ENCODE peak calls at places on chromosomes 13 and 19, in eight cellular contexts. U is lower leg skin; C is erythroblast; Y is epithelial cell of prostate; N is head of caudate nucleus; R is central memory CD4-positive, alpha-beta T cell; V is left colon; X is neural crest cell. Z is an unnamed sample.

GRCh38 chr19:48490980-48491792 is 20.4 kb downstream of the LMTK3 start:
- DNase-seq in V (peak), U (no peak), C (no peak), Y (no peak), R (peak), X (no peak), N (no peak), Z (no peak)

GRCh38 chr13:92224052-92224821 is 825.8 kb downstream of the GPC5 start:
- DNase-seq in X (no peak), Y (no peak), V (no peak), N (no peak), C (no peak), R (no peak), U (no peak), Z (no peak)

GRCh38 chr19:15022752-15023151 is 26.5 kb upstream of the CASP14 start:
- DNase-seq in R (no peak), N (no peak), X (no peak), C (no peak), Y (no peak), U (no peak), V (no peak), Z (no peak)

GRCh38 chr13:23567792-23568480 is 2.3 kb upstream of the TNFRSF19 start:
- DNase-seq in R (no peak), U (no peak), C (peak), Y (no peak), V (no peak), X (peak), N (no peak), Z (no peak)

GRCh38 chr13:77207943-77208342 is 119.0 kb downstream of the MYCBP2 start:
- DNase-seq in R (no peak), C (no peak), Y (no peak), X (no peak), V (no peak), N (no peak), U (no peak), Z (no peak)

GRCh38 chr13:73722120-73722519 is 412.1 kb downstream of the KLF12 start:
- DNase-seq in Y (peak), R (no peak), C (no peak), N (no peak), U (no peak), X (no peak), V (no peak), Z (no peak)

GRCh38 chr19:6423499-6424189 is 967 bp downstream of the KHSRP start:
- DNase-seq in X (peak), V (peak), Y (peak), R (no peak), N (no peak), C (peak), U (peak), Z (no peak)

GRCh38 chr13:23707674-23708073 is 137.5 kb downstream of the TNFRSF19 start:
- DNase-seq in N (no peak), V (no peak), Y (no peak), C (peak), R (no peak), U (no peak), X (no peak), Z (no peak)

GRCh38 chr13:44819245-44819644 is 170.0 kb downstream of the NUFIP1 start:
- DNase-seq in N (no peak), U (no peak), C (no peak), R (no peak), Y (peak), V (no peak), X (no peak), Z (no peak)

GRCh38 chr13:46468570-46468969 is 81.5 kb upstream of the RUBCNL start:
- DNase-seq in Y (no peak), N (no peak), U (no peak), R (no peak), C (no peak), V (no peak), X (no peak), Z (no peak)

GRCh38 chr19:16324384-16325160 is at the start of gene KLF2:
- DNase-seq in C (peak), Y (no peak), V (peak), N (peak), R (peak), X (peak), U (peak), Z (peak)

GRCh38 chr13:107807306-107808073 is 407.8 kb downstream of the LIG4 start:
- DNase-seq in R (no peak), C (no peak), N (no peak), X (no peak), Y (no peak), U (no peak), V (no peak), Z (no peak)

GRCh38 chr19:37999309-38000213 is 92.6 kb downstream of the SIPA1L3 start:
- DNase-seq in X (no peak), N (no peak), V (no peak), Y (no peak), R (no peak), U (no peak), C (no peak), Z (no peak)

GRCh38 chr19:46408611-46409039 is 4.7 kb downstream of the CCDC8 start:
- DNase-seq in V (peak), U (no peak), X (no peak), Y (no peak), C (no peak), R (no peak), N (no peak), Z (peak)

GRCh38 chr13:97951376-97951775 is 2.1 kb upstream of the IPO5 start:
- DNase-seq in C (no peak), X (no peak), N (no peak), R (no peak), Y (no peak), U (peak), V (no peak), Z (no peak)

GRCh38 chr13:63737418-63737817 is 2321.8 kb upstream of the PCDH20 start:
- DNase-seq in V (no peak), N (no peak), C (no peak), Y (no peak), R (no peak), X (no peak), U (no peak), Z (no peak)

GRCh38 chr13:97395437-97396136 is 38.4 kb upstream of the RAP2A start:
- DNase-seq in N (no peak), R (no peak), U (no peak), V (no peak), Y (no peak), X (no peak), C (no peak), Z (no peak)

GRCh38 chr19:33569822-33570221 is 48.2 kb upstream of the PEPD start:
- DNase-seq in Y (no peak), N (no peak), X (no peak), R (no peak), U (no peak), V (no peak), C (no peak), Z (no peak)

GRCh38 chr13:39051157-39051556 is 12.9 kb downstream of the NHLRC3 start:
- DNase-seq in X (no peak), V (no peak), Y (no peak), R (no peak), U (no peak), N (no peak), C (peak), Z (no peak)

GRCh38 chr19:56111601-56112312 is 9.3 kb downstream of the ZNF787 start:
- DNase-seq in N (peak), R (no peak), C (no peak), V (peak), X (no peak), U (no peak), Y (no peak), Z (no peak)

GRCh38 chr13:106986033-106986484 is 418.1 kb upstream of the ARGLU1 start:
- DNase-seq in N (no peak), C (no peak), Y (no peak), R (no peak), V (no peak), X (no peak), U (no peak), Z (no peak)

GRCh38 chr19:3146677-3147100 is 10.9 kb downstream of the GNA15 start:
- DNase-seq in N (no peak), R (peak), X (peak), Y (no peak), V (peak), C (no peak), U (no peak), Z (no peak)

GRCh38 chr19:41928221-41928683 is at the start of gene ERFL:
- DNase-seq in V (peak), C (no peak), Y (no peak), U (no peak), X (no peak), R (no peak), N (no peak), Z (no peak)

GRCh38 chr13:47474326-47474725 is 526.7 kb downstream of the SUCLA2 start:
- DNase-seq in V (no peak), N (no peak), X (no peak), R (no peak), C (no peak), U (no peak), Y (no peak), Z (no peak)

GRCh38 chr19:53868091-53868891 is 608 bp downstream of the MYADM start:
- DNase-seq in V (peak), Y (no peak), X (no peak), N (no peak), C (no peak), U (peak), R (peak), Z (peak)

GRCh38 chr19:29086182-29086581 is 126.8 kb downstream of the UQCRFS1 start:
- DNase-seq in X (no peak), U (no peak), Y (no peak), N (no peak), R (no peak), C (no peak), V (no peak), Z (no peak)

GRCh38 chr13:102567857-102568256 is 28.9 kb upstream of the TPP2 start:
- DNase-seq in V (no peak), X (no peak), N (no peak), U (no peak), C (no peak), Y (no peak), R (no peak), Z (no peak)

GRCh38 chr19:58399903-58400637 is 4.6 kb downstream of the RNF225 start:
- DNase-seq in C (no peak), X (no peak), V (no peak), Y (no peak), U (no peak), N (no peak), R (no peak), Z (no peak)

GRCh38 chr13:51523082-51523518 is 61.2 kb upstream of the WDFY2 start:
- DNase-seq in R (peak), Y (peak), U (peak), V (no peak), X (no peak), C (no peak), N (no peak), Z (peak)

GRCh38 chr19:17751103-17751911 is at the start of gene FCHO1:
- DNase-seq in C (no peak), X (no peak), U (no peak), R (peak), Y (no peak), N (no peak), V (peak), Z (no peak)

GRCh38 chr19:2490659-2491058 is 14.7 kb downstream of the GADD45B start:
- DNase-seq in V (no peak), C (no peak), X (no peak), N (no peak), Y (no peak), U (no peak), R (no peak), Z (no peak)

GRCh38 chr19:4638828-4639530 is at the start of gene TNFAIP8L1:
- DNase-seq in U (peak), V (peak), R (peak), X (peak), C (peak), N (peak), Y (peak), Z (peak)

GRCh38 chr13:40596484-40596883 is 70.0 kb downstream of the FOXO1 start:
- DNase-seq in N (no peak), Y (no peak), X (no peak), V (no peak), U (no peak), R (peak), C (no peak), Z (no peak)